ENCODE peak calls at places on chromosomes 16 and 17, in six cellular contexts. C, N, M, H, F and K are unnamed samples.

GRCh38 chr17:3896108-3897099 is 3.6 kb upstream of the CAMKK1 start:
- DNase-seq in C (peak), M (no peak), F (no peak), H (no peak), N (no peak), K (no peak)

GRCh38 chr17:80220709-80221215 is 535 bp downstream of the SLC26A11 start:
- DNase-seq in N (peak), C (peak), M (no peak), H (peak), F (no peak), K (no peak)

GRCh38 chr16:27217256-27217655 is 13.9 kb downstream of the KDM8 start:
- DNase-seq in C (no peak), H (peak), N (peak), F (peak), M (peak), K (peak)

GRCh38 chr17:77706938-77707337 is 251.6 kb upstream of the TNRC6C start:
- DNase-seq in H (no peak), M (no peak), N (no peak), C (no peak), F (no peak), K (no peak)

GRCh38 chr17:35372846-35373531 is 432 bp downstream of the SLFN11 start:
- DNase-seq in C (peak), M (no peak), N (peak), H (peak), F (peak), K (no peak)

GRCh38 chr16:57017251-57017650 is 27.9 kb downstream of the NLRC5 start:
- DNase-seq in F (no peak), N (peak), H (no peak), M (peak), C (no peak), K (no peak)

GRCh38 chr17:55735784-55736405 is 13.2 kb upstream of the TMEM100 start:
- DNase-seq in N (peak), F (no peak), M (peak), H (peak), C (peak), K (peak)

GRCh38 chr17:1882836-1883235 is 53.0 kb downstream of the RPA1 start:
- DNase-seq in M (peak), N (peak), C (peak), H (peak), F (peak), K (peak)

GRCh38 chr16:5379948-5380347 is 282.4 kb upstream of the EEF2KMT start:
- DNase-seq in M (no peak), F (no peak), H (no peak), N (no peak), C (no peak), K (no peak)

GRCh38 chr17:79116575-79117368 is 42.1 kb downstream of the ENGASE start:
- DNase-seq in F (no peak), M (no peak), H (no peak), C (no peak), N (no peak), K (no peak)

GRCh38 chr16:16042076-16042475 is 92.7 kb downstream of the ABCC1 start:
- DNase-seq in M (peak), N (peak), C (no peak), F (no peak), H (peak), K (peak)

GRCh38 chr16:54928421-54929089 is 2.1 kb upstream of the IRX5 start:
- DNase-seq in H (peak), F (peak), M (no peak), C (no peak), N (peak), K (peak)

GRCh38 chr16:2019919-2020831 is 590 bp downstream of the NPW start:
- DNase-seq in N (no peak), M (no peak), C (no peak), H (no peak), F (no peak), K (no peak)

GRCh38 chr16:23532448-23532847 is 22.2 kb upstream of the GGA2 start:
- DNase-seq in F (no peak), H (no peak), C (no peak), N (no peak), M (no peak), K (no peak)

GRCh38 chr16:21599994-21600773 is 807 bp downstream of the METTL9 start:
- DNase-seq in H (peak), F (peak), M (peak), N (peak), C (peak), K (no peak)

GRCh38 chr16:4661661-4662060 is 31.7 kb upstream of the NUDT16L1 start:
- DNase-seq in C (no peak), M (no peak), H (no peak), N (no peak), F (no peak), K (peak)

GRCh38 chr16:13957197-13958078 is 37.5 kb downstream of the ERCC4 start:
- DNase-seq in N (peak), H (peak), C (peak), M (peak), F (peak), K (peak)

GRCh38 chr17:13073013-13073412 is 55.2 kb upstream of the ELAC2 start:
- DNase-seq in C (no peak), H (no peak), F (no peak), N (no peak), M (no peak), K (no peak)

GRCh38 chr16:73016488-73016830 is 31.5 kb downstream of the ZFHX3 start:
- DNase-seq in M (no peak), F (no peak), N (peak), H (no peak), C (no peak), K (no peak)

GRCh38 chr16:73197598-73197997 is 149.7 kb upstream of the ZFHX3 start:
- DNase-seq in N (no peak), H (no peak), F (no peak), C (peak), M (no peak), K (no peak)

GRCh38 chr17:69999253-69999652 is 75.8 kb upstream of the KCNJ16 start:
- DNase-seq in C (no peak), H (no peak), N (no peak), F (no peak), M (no peak), K (no peak)